ENCODE peak calls at places on chromosomes 7 and 10, in six cellular contexts. Z is HFF-Myc; Y is CD4-positive, alpha-beta memory T cell; F is adipocyte; Q is naive thymus-derived CD4-positive, alpha-beta T cell; O is pancreas. C is an unnamed sample.

GRCh38 chr7:138848056-138848975 is 50.3 kb upstream of the ATP6V0A4 start:
- DNase-seq in O (no peak), Q (no peak), Y (no peak), F (peak), Z (no peak), C (no peak)

GRCh38 chr7:16583834-16584233 is 57.2 kb downstream of the LRRC72 start:
- DNase-seq in Y (no peak), Z (no peak), F (no peak), Q (no peak), O (no peak), C (no peak)

GRCh38 chr7:75776295-75776971 is 4.4 kb upstream of the CCL26 start:
- DNase-seq in F (peak), Z (peak), Y (peak), Q (no peak), O (no peak), C (peak)

GRCh38 chr7:7869036-7869435 is 99.6 kb upstream of the GLCCI1 start:
- DNase-seq in Q (no peak), O (no peak), F (no peak), Y (no peak), Z (no peak), C (no peak)

GRCh38 chr10:132534348-132535064 is 3.1 kb upstream of the INPP5A start:
- DNase-seq in F (no peak), Y (no peak), Q (no peak), O (no peak), Z (no peak), C (no peak)

GRCh38 chr10:72059843-72060822 is 28.2 kb downstream of the SPOCK2 start:
- DNase-seq in Z (no peak), Y (no peak), Q (no peak), F (no peak), O (no peak), C (no peak)

GRCh38 chr10:128483216-128483615 is 357.0 kb upstream of the MKI67 start:
- DNase-seq in O (peak), Y (no peak), Q (no peak), F (no peak), Z (no peak), C (no peak)

GRCh38 chr10:101903827-101904520 is 60.4 kb upstream of the KCNIP2 start:
- DNase-seq in O (no peak), F (no peak), Z (no peak), Y (no peak), Q (no peak), C (peak)

GRCh38 chr7:135359633-135360032 is 126.0 kb downstream of the STRA8 start:
- DNase-seq in F (no peak), Q (no peak), Z (no peak), O (no peak), Y (no peak), C (no peak)

GRCh38 chr10:78804356-78805032 is 264.3 kb upstream of the ZMIZ1 start:
- DNase-seq in Z (no peak), O (no peak), Q (no peak), F (peak), Y (no peak), C (no peak)

GRCh38 chr10:33136271-33136670 is 178.2 kb upstream of the ITGB1 start:
- DNase-seq in F (peak), Y (no peak), Z (no peak), Q (no peak), O (no peak), C (no peak)

GRCh38 chr7:155852426-155853301 is 40.4 kb upstream of the SHH start:
- DNase-seq in Q (no peak), Y (no peak), Z (no peak), F (no peak), O (no peak), C (no peak)

GRCh38 chr10:4981722-4982471 is 18.7 kb downstream of the AKR1C1 start:
- DNase-seq in Z (no peak), O (no peak), Q (no peak), Y (no peak), F (peak), C (peak)

GRCh38 chr10:86139066-86139657 is 227.4 kb downstream of the GRID1 start:
- DNase-seq in Q (no peak), O (peak), Z (no peak), Y (peak), F (no peak), C (no peak)

GRCh38 chr10:100009793-100010676 is at the start of gene DNMBP:
- DNase-seq in Q (peak), F (peak), O (peak), Y (peak), Z (no peak), C (peak)

GRCh38 chr7:42238709-42239395 is 1.8 kb upstream of the GLI3 start:
- DNase-seq in Q (no peak), F (peak), Z (no peak), O (no peak), Y (no peak), C (no peak)

GRCh38 chr10:113558336-113558735 is 5.5 kb downstream of the HABP2 start:
- DNase-seq in Q (no peak), Z (no peak), F (no peak), O (no peak), Y (no peak), C (no peak)

GRCh38 chr10:26438534-26439269 is 561 bp downstream of the APBB1IP start:
- DNase-seq in Q (peak), O (peak), F (peak), Y (peak), Z (no peak), C (no peak)
- H3K4me3 ChIP-seq in Q (peak), O (peak), F (peak), Y (peak), Z (peak), C (peak)

DNA sequence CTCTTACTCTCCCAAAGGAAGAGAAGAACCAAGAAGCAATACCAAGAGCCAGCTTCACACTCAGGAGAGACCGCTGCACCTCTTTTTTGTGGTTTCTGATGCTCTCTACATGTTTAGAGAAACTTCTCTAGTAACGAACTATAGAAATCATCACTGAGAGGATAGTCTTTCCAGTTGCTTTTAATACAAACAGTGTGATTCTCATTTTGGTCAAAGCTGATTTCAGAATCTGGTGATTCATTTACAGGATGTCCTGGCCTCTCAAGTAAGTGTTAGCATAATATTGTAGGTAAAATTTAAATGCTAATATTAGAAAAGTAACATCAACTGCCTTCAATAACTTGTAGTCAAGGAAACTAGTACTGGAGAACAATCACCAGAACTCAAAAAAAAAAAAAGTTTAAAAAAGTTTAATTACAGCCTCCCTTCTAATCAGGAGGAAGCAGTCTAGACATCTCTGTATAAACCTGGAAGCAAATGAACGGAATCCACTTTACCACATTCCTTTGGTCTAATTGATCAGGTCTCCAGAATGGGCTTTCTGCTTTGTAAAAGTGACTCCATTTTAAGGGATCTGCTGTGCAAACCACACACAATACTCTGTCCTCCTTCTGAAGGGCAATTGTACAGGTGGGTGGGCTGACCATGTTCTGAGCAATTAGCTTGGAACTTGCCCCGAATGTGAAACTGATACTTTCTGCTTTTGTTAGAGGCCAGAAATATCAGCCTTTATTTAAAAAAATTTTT is 3.0 kb downstream of the LAMB1 start:
- DNase-seq in Y (no peak), Q (no peak), O (no peak), F (no peak), Z (no peak), C (peak)
- H3K4me3 ChIP-seq in Y (no peak), Q (no peak), O (peak), F (peak), Z (peak), C (no peak)

GRCh38 chr10:88428442-88428841 is 154.7 kb downstream of the RNLS start:
- DNase-seq in Y (no peak), O (no peak), Z (no peak), Q (no peak), F (peak), C (no peak)
- H3K4me3 ChIP-seq in Y (no peak), O (no peak), Z (no peak), Q (no peak), F (peak), C (no peak)

GRCh38 chr7:37832194-37832593 is 16.2 kb upstream of the NME8 start:
- DNase-seq in Q (no peak), Y (no peak), Z (no peak), F (peak), O (no peak), C (peak)

GRCh38 chr7:37833818-37834146 is 14.6 kb upstream of the NME8 start:
- DNase-seq in Y (no peak), F (no peak), O (no peak), Z (no peak), Q (no peak), C (no peak)

GRCh38 chr7:37831214-37831613 is 17.2 kb upstream of the NME8 start:
- DNase-seq in O (no peak), Z (no peak), Y (no peak), F (no peak), Q (no peak), C (no peak)

GRCh38 chr7:37833107-37833817 is 15.1 kb upstream of the NME8 start:
- DNase-seq in Z (peak), F (peak), Y (peak), Q (peak), O (no peak), C (peak)
- H3K4me3 ChIP-seq in Z (no peak), F (peak), Y (peak), Q (peak), O (no peak), C (peak)

GRCh38 chr10:96699613-96700012 is 20.7 kb downstream of the PIK3AP1 start:
- DNase-seq in O (no peak), Z (no peak), Y (no peak), F (no peak), Q (no peak), C (no peak)

GRCh38 chr10:96701265-96701664 is 19.0 kb downstream of the PIK3AP1 start:
- DNase-seq in O (no peak), Z (no peak), Y (no peak), Q (no peak), F (no peak), C (no peak)

GRCh38 chr10:96697438-96697837 is 22.9 kb downstream of the PIK3AP1 start:
- DNase-seq in O (no peak), Z (no peak), Y (no peak), F (no peak), Q (no peak), C (no peak)

GRCh38 chr10:96703358-96703757 is 17.0 kb downstream of the PIK3AP1 start:
- DNase-seq in F (no peak), Z (no peak), Q (no peak), O (no peak), Y (no peak), C (no peak)

GRCh38 chr10:96700477-96701099 is 19.7 kb downstream of the PIK3AP1 start:
- DNase-seq in Q (no peak), Y (no peak), O (no peak), F (no peak), Z (no peak), C (no peak)
- H3K4me3 ChIP-seq in Q (no peak), Y (no peak), O (no peak), F (no peak), Z (no peak), C (no peak)

GRCh38 chr7:18496336-18496700 is 769 bp downstream of the HDAC9 start:
- DNase-seq in F (peak), O (no peak), Z (no peak), Q (no peak), Y (no peak), C (no peak)
- H3K4me3 ChIP-seq in F (peak), O (peak), Z (peak), Q (no peak), Y (no peak), C (no peak)

GRCh38 chr7:67453981-67454380 is 457.3 kb downstream of the TYW1 start:
- DNase-seq in F (no peak), Z (no peak), Q (no peak), Y (no peak), O (no peak), C (no peak)
- H3K4me3 ChIP-seq in F (no peak), Z (no peak), Q (no peak), Y (no peak), O (no peak), C (no peak)

DNA sequence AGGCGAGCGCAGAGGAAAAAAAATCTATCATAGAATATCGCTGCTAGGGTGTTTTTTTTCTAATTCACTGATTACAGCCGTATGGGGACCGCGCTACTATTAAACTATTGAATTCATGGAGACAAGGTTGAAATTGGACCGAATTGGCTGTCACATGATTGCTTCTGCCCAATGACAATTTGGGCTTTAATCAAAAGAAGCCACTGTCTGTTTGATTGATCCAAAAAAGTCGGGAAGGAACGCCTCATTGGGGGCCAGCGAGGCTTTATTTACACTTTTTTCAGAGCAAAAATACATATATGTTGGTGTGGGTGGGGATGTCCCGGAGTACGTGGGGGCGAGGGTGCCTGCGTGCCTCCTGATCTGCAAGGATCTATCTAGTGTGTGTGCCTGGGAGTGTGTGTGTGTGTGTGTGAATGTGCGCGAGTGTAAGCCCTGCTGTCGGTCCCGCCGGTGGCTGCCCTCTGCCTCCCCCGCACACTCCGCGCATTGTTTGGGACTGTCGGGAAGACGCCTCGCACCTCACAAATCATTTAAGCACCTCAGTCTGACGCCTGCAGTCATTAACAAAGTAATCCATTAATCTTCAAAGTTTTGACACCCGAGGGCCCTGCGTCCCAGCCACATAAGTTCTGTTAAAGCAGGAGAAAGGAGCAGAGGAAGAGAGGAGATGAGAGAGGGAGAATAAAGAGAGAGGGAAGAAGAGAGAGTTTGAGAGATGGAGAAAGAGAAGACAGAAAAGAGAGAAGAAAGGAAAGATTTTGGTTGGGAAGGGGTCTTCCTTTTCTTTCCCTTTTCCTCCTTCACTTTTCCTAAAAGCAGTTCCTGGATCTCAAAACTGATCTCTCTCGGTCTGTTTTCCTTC is at the start of gene HOXA2:
- DNase-seq in F (no peak), Z (no peak), O (no peak), Q (no peak), Y (no peak), C (no peak)
- H3K4me3 ChIP-seq in F (peak), Z (no peak), O (peak), Q (no peak), Y (no peak), C (no peak)

C was measured in Jurkat, Clone E6-1.